ENCODE peak calls at places on chromosome 2, in five cellular contexts. F is ACHN; C is NCI-H187 treated with DMSO at 0.1 percent for 48 hours; M is MM.1S; Z is stimulated activated CD4-positive, alpha-beta T cell treated with anti-CD3 and anti-CD28 coated beads, TNF-alpha, amount 100 ng/mL, for 48 hours. O is an unnamed sample.

GRCh38 chr2:64228126-64228678 is 84.0 kb upstream of the PELI1 start:
- DNase-seq in M (peak; percentile 87), F (peak; percentile 79), C (peak; percentile 74), Z (peak; percentile 33), O (peak; percentile 86)

GRCh38 chr2:39338502-39338901 is 94.7 kb upstream of the CDKL4 start:
- DNase-seq in F (no peak), Z (no peak), C (no peak), M (no peak), O (no peak)

GRCh38 chr2:44663471-44664073 is 277.9 kb upstream of the SIX3 start:
- DNase-seq in C (no peak), M (no peak), Z (no peak), F (no peak), O (no peak)

GRCh38 chr2:150286730-150287362 is 200.6 kb downstream of the RND3 start:
- DNase-seq in M (no peak), C (no peak), Z (no peak), F (no peak), O (no peak)

GRCh38 chr2:222903234-222904220 is 42.7 kb downstream of the ACSL3 start:
- DNase-seq in F (peak; percentile 89), M (peak; percentile 62), Z (peak; percentile 1), C (no peak), O (peak; percentile 76)

GRCh38 chr2:102114290-102114721 is 28.2 kb upstream of the IL1R1 start:
- DNase-seq in F (peak; percentile 19), Z (no peak), C (no peak), M (no peak), O (no peak)

GRCh38 chr2:240235811-240236210 is 95.4 kb upstream of the OTOS start:
- DNase-seq in Z (no peak), M (no peak), F (no peak), C (no peak), O (no peak)

GRCh38 chr2:130836501-130837174 is at the start of gene ARHGEF4:
- DNase-seq in Z (no peak), C (no peak), M (no peak), F (peak; percentile 23), O (no peak)

GRCh38 chr2:128512664-128513415 is 194.2 kb upstream of the HS6ST1 start:
- DNase-seq in M (no peak), C (no peak), F (no peak), Z (no peak), O (no peak)

GRCh38 chr2:237879058-237879430 is 19.6 kb downstream of the RAMP1 start:
- DNase-seq in C (no peak), M (no peak), Z (no peak), F (no peak), O (no peak)

GRCh38 chr2:237875234-237876055 is 16.0 kb downstream of the RAMP1 start:
- DNase-seq in F (no peak), C (no peak), Z (no peak), M (no peak), O (no peak)

GRCh38 chr2:230828272-230828961 is 36.3 kb upstream of the ITM2C start:
- DNase-seq in Z (no peak), C (no peak), M (peak; percentile 19), F (no peak), O (no peak)

GRCh38 chr2:114745700-114746099 is 303.3 kb downstream of the DPP10 start:
- DNase-seq in F (no peak), M (no peak), C (no peak), Z (no peak), O (no peak)

GRCh38 chr2:40103590-40103989 is 324.5 kb upstream of the THUMPD2 start:
- DNase-seq in Z (no peak), C (no peak), M (no peak), F (no peak), O (no peak)

GRCh38 chr2:175049671-175050070 is 44.5 kb upstream of the CHN1 start:
- DNase-seq in Z (no peak), C (no peak), M (no peak), F (no peak), O (no peak)

GRCh38 chr2:58045580-58046334 is 849 bp upstream of the VRK2 start:
- DNase-seq in M (no peak), C (no peak), Z (no peak), F (no peak), O (no peak)

GRCh38 chr2:206378835-206379234 is 64.5 kb upstream of the ADAM23 start:
- DNase-seq in F (no peak), Z (no peak), C (no peak), M (no peak), O (no peak)

GRCh38 chr2:58571181-58571852 is 330.2 kb upstream of the FANCL start:
- DNase-seq in C (peak; percentile 85), M (peak; percentile 61), Z (no peak), F (peak; percentile 81), O (peak; percentile 57)

GRCh38 chr2:43324589-43325447 is 98.4 kb upstream of the ZFP36L2 start:
- DNase-seq in C (no peak), M (no peak), Z (no peak), F (no peak), O (no peak)

GRCh38 chr2:234957533-234958135 is 5.8 kb downstream of the SH3BP4 start:
- DNase-seq in C (no peak), M (no peak), F (no peak), Z (no peak), O (no peak)

GRCh38 chr2:233935426-233935825 is 18.3 kb downstream of the TRPM8 start:
- DNase-seq in F (no peak), C (no peak), Z (no peak), M (no peak), O (no peak)

GRCh38 chr2:26692814-26693286 is 328 bp downstream of the KCNK3 start:
- DNase-seq in F (peak; percentile 72), C (no peak), M (no peak), Z (no peak), O (no peak)

GRCh38 chr2:60503923-60504514 is 49.4 kb downstream of the BCL11A start:
- DNase-seq in C (no peak), Z (no peak), M (no peak), F (no peak), O (no peak)

GRCh38 chr2:240156026-240156390 is 15.6 kb upstream of the OTOS start:
- DNase-seq in F (no peak), M (no peak), Z (no peak), C (no peak), O (no peak)

GRCh38 chr2:127615511-127616166 is 30.3 kb upstream of the GPR17 start:
- DNase-seq in C (no peak), F (no peak), M (no peak), Z (no peak), O (no peak)

GRCh38 chr2:42767080-42767898 is 3.4 kb upstream of the OXER1 start:
- DNase-seq in M (no peak), C (no peak), F (no peak), Z (no peak), O (no peak)

GRCh38 chr2:86232373-86232784 is 33.1 kb downstream of the MRPL35 start:
- DNase-seq in Z (no peak), M (no peak), F (no peak), C (no peak), O (no peak)

GRCh38 chr2:233453111-233453915 is 99.0 kb downstream of the DGKD start:
- DNase-seq in M (no peak), C (no peak), F (no peak), Z (no peak), O (no peak)